ENCODE peak calls at places on chromosomes 12 and 14, in six cellular contexts. L is psoas muscle, E is omental fat pad, G is H9, R is left kidney, I is HTR-8/SVneo. J is an unnamed sample.

GRCh38 chr12:25187781-25188180 is 7.2 kb downstream of the DNAI7 start:
- DNase-seq in L (no peak), E (no peak), G (no peak), R (no peak), I (peak; percentile 48), J (no peak)

GRCh38 chr12:133129368-133130037 is 571 bp downstream of the ZNF891 start:
- DNase-seq in L (no peak), E (no peak), G (no peak), R (no peak), I (peak; percentile 17), J (no peak)

GRCh38 chr14:31362746-31363145 is 57.6 kb downstream of the HEATR5A start:
- DNase-seq in L (no peak), E (no peak), G (no peak), R (no peak), I (no peak), J (no peak)

GRCh38 chr12:101299346-101299745 is 19.4 kb downstream of the UTP20 start:
- DNase-seq in L (no peak), E (no peak), G (no peak), R (no peak), I (no peak), J (no peak)

GRCh38 chr12:20950248-20950647 is 139.7 kb downstream of the SLCO1B3 start:
- DNase-seq in L (no peak), E (no peak), G (no peak), R (peak; percentile 36), I (no peak), J (no peak)

GRCh38 chr14:79028281-79028680 is 858.1 kb downstream of the NRXN3 start:
- DNase-seq in L (no peak), E (no peak), G (no peak), R (no peak), I (no peak), J (no peak)

GRCh38 chr12:19085090-19085489 is 44.4 kb upstream of the PLEKHA5 start:
- DNase-seq in L (no peak), E (no peak), G (no peak), R (no peak), I (no peak), J (no peak)

GRCh38 chr12:47989666-47990065 is 14.6 kb downstream of the COL2A1 start:
- DNase-seq in L (no peak), E (no peak), G (no peak), R (no peak), I (no peak), J (no peak)

GRCh38 chr14:77041837-77042557 is 13.5 kb upstream of the IRF2BPL start:
- DNase-seq in L (peak; percentile 78), E (no peak), G (no peak), R (no peak), I (no peak), J (no peak)

GRCh38 chr12:2856051-2856450 is 788 bp downstream of the TEX52 start:
- DNase-seq in L (no peak), E (no peak), G (no peak), R (no peak), I (no peak), J (no peak)

GRCh38 chr14:74244115-74244514 is 4.9 kb downstream of the VSX2 start:
- DNase-seq in L (no peak), E (no peak), G (peak; percentile 55), R (peak; percentile 66), I (no peak), J (no peak)

GRCh38 chr14:88904864-88905263 is 80.4 kb downstream of the TTC8 start:
- DNase-seq in L (no peak), E (no peak), G (no peak), R (no peak), I (no peak), J (no peak)